ENCODE peak calls at places on chromosomes 16 and 17, in five cellular contexts. One of them, this sample, is unnamed. For H3K9me3, the result is how much of the 10 kb centered on the place peaks cover.

GRCh38 chr17:28949185-28950016 is 1.9 kb downstream of the PHF12 start:
- DNase-seq in upper lobe of right lung: peak
- DNase-seq in tibial artery: peak
- DNase-seq in CD4-positive, alpha-beta T cell: peak
- DNase-seq in upper lobe of left lung: peak
- DNase-seq in this sample: peak

GRCh38 chr17:80926601-80927250 is 64.9 kb upstream of the CHMP6 start:
- DNase-seq in upper lobe of right lung: peak
- DNase-seq in tibial artery: no peak
- DNase-seq in CD4-positive, alpha-beta T cell: no peak
- DNase-seq in upper lobe of left lung: no peak
- DNase-seq in this sample: no peak

GRCh38 chr17:41322903-41323895 is 7.7 kb upstream of the KRTAP17-1 start:
- DNase-seq in upper lobe of right lung: no peak
- DNase-seq in tibial artery: no peak
- DNase-seq in CD4-positive, alpha-beta T cell: no peak
- DNase-seq in upper lobe of left lung: no peak
- DNase-seq in this sample: no peak

GRCh38 chr16:79821911-79822310 is 221.4 kb upstream of the MAF start:
- DNase-seq in upper lobe of right lung: no peak
- DNase-seq in tibial artery: no peak
- DNase-seq in CD4-positive, alpha-beta T cell: no peak
- DNase-seq in upper lobe of left lung: no peak
- DNase-seq in this sample: no peak

GRCh38 chr17:57288034-57288752 is 31.9 kb downstream of the MSI2 start:
- DNase-seq in upper lobe of right lung: no peak
- DNase-seq in tibial artery: no peak
- DNase-seq in CD4-positive, alpha-beta T cell: no peak
- DNase-seq in upper lobe of left lung: no peak
- DNase-seq in this sample: no peak

GRCh38 chr17:54749157-54749556 is 151.5 kb upstream of the TOM1L1 start:
- DNase-seq in upper lobe of right lung: no peak
- DNase-seq in tibial artery: no peak
- DNase-seq in CD4-positive, alpha-beta T cell: no peak
- DNase-seq in upper lobe of left lung: no peak
- DNase-seq in this sample: no peak

GRCh38 chr17:39650121-39650579 is 13.2 kb downstream of the STARD3 start:
- DNase-seq in upper lobe of right lung: no peak
- DNase-seq in tibial artery: no peak
- DNase-seq in CD4-positive, alpha-beta T cell: no peak
- DNase-seq in upper lobe of left lung: no peak
- DNase-seq in this sample: no peak

GRCh38 chr17:78132086-78132676 is 1.6 kb downstream of the TMC8 start:
- DNase-seq in upper lobe of right lung: peak
- DNase-seq in tibial artery: no peak
- DNase-seq in CD4-positive, alpha-beta T cell: no peak
- DNase-seq in upper lobe of left lung: peak
- DNase-seq in this sample: peak

GRCh38 chr16:29876186-29876577 is 13.2 kb upstream of the CDIPT start:
- DNase-seq in upper lobe of right lung: no peak
- DNase-seq in tibial artery: no peak
- DNase-seq in CD4-positive, alpha-beta T cell: no peak
- DNase-seq in upper lobe of left lung: no peak
- DNase-seq in this sample: no peak

GRCh38 chr16:84716740-84717139 is 16.9 kb downstream of the USP10 start:
- DNase-seq in upper lobe of right lung: no peak
- DNase-seq in tibial artery: no peak
- DNase-seq in CD4-positive, alpha-beta T cell: no peak
- DNase-seq in upper lobe of left lung: no peak
- DNase-seq in this sample: no peak

GRCh38 chr17:39823407-39824054 is 40.6 kb downstream of the IKZF3 start:
- DNase-seq in upper lobe of right lung: no peak
- DNase-seq in tibial artery: no peak
- DNase-seq in CD4-positive, alpha-beta T cell: no peak
- DNase-seq in upper lobe of left lung: no peak
- DNase-seq in this sample: no peak

GRCh38 chr17:11880714-11881113 is 116.6 kb downstream of the ZNF18 start:
- DNase-seq in upper lobe of right lung: no peak
- DNase-seq in tibial artery: no peak
- DNase-seq in CD4-positive, alpha-beta T cell: no peak
- DNase-seq in upper lobe of left lung: no peak
- DNase-seq in this sample: no peak

GRCh38 chr16:50351116-50351515 is 17.7 kb downstream of the BRD7 start:
- DNase-seq in upper lobe of right lung: no peak
- DNase-seq in tibial artery: no peak
- DNase-seq in CD4-positive, alpha-beta T cell: no peak
- DNase-seq in upper lobe of left lung: no peak
- DNase-seq in this sample: no peak

GRCh38 chr17:81228834-81229665 is 6.3 kb upstream of the CEP131 start:
- DNase-seq in upper lobe of right lung: no peak
- DNase-seq in tibial artery: no peak
- DNase-seq in CD4-positive, alpha-beta T cell: no peak
- DNase-seq in upper lobe of left lung: peak
- DNase-seq in this sample: no peak

GRCh38 chr17:17606416-17607000 is 15.0 kb upstream of the PEMT start:
- DNase-seq in upper lobe of right lung: no peak
- DNase-seq in tibial artery: no peak
- DNase-seq in CD4-positive, alpha-beta T cell: no peak
- DNase-seq in upper lobe of left lung: no peak
- DNase-seq in this sample: no peak

GRCh38 chr17:82970818-82971610 is 108.4 kb upstream of the METRNL start:
- DNase-seq in upper lobe of right lung: peak
- DNase-seq in tibial artery: no peak
- DNase-seq in CD4-positive, alpha-beta T cell: no peak
- DNase-seq in upper lobe of left lung: peak
- DNase-seq in this sample: no peak

GRCh38 chr17:54626146-54626703 is 274.4 kb upstream of the TOM1L1 start:
- DNase-seq in upper lobe of right lung: no peak
- DNase-seq in tibial artery: no peak
- DNase-seq in CD4-positive, alpha-beta T cell: no peak
- DNase-seq in upper lobe of left lung: no peak
- DNase-seq in this sample: no peak

GRCh38 chr17:48615212-48615962 is at the start of gene HOXB8:
- DNase-seq in upper lobe of right lung: no peak
- DNase-seq in tibial artery: no peak
- DNase-seq in CD4-positive, alpha-beta T cell: no peak
- DNase-seq in upper lobe of left lung: no peak
- DNase-seq in this sample: no peak

GRCh38 chr17:66567234-66568170 is 265.1 kb downstream of the PRKCA start:
- DNase-seq in upper lobe of right lung: peak
- DNase-seq in tibial artery: peak
- DNase-seq in CD4-positive, alpha-beta T cell: peak
- DNase-seq in upper lobe of left lung: no peak
- DNase-seq in this sample: peak

GRCh38 chr16:87541882-87542234 is 49.0 kb upstream of the ZCCHC14 start:
- DNase-seq in upper lobe of right lung: no peak
- DNase-seq in tibial artery: peak
- DNase-seq in CD4-positive, alpha-beta T cell: no peak
- DNase-seq in upper lobe of left lung: no peak
- DNase-seq in this sample: no peak

GRCh38 chr16:79169239-79169638 is 431.3 kb downstream of the MAF start:
- DNase-seq in upper lobe of right lung: no peak
- DNase-seq in tibial artery: no peak
- DNase-seq in CD4-positive, alpha-beta T cell: no peak
- DNase-seq in upper lobe of left lung: no peak
- DNase-seq in this sample: no peak

GRCh38 chr17:16473286-16474011 is 18.5 kb downstream of the LRRC75A start:
- DNase-seq in upper lobe of right lung: no peak
- DNase-seq in tibial artery: no peak
- DNase-seq in CD4-positive, alpha-beta T cell: no peak
- DNase-seq in upper lobe of left lung: peak
- DNase-seq in this sample: no peak

GRCh38 chr17:78359216-78359935 is 501 bp downstream of the SOCS3 start:
- DNase-seq in upper lobe of right lung: no peak
- DNase-seq in tibial artery: no peak
- DNase-seq in CD4-positive, alpha-beta T cell: peak
- DNase-seq in upper lobe of left lung: peak
- DNase-seq in this sample: no peak

GRCh38 chr17:8237175-8237574 is 10.7 kb downstream of the CTC1 start:
- DNase-seq in upper lobe of right lung: no peak
- DNase-seq in tibial artery: no peak
- DNase-seq in CD4-positive, alpha-beta T cell: no peak
- DNase-seq in upper lobe of left lung: no peak
- DNase-seq in this sample: no peak

GRCh38 chr17:39244016-39244599 is 18.4 kb upstream of the STAC2 start:
- DNase-seq in upper lobe of right lung: no peak
- DNase-seq in tibial artery: no peak
- DNase-seq in CD4-positive, alpha-beta T cell: no peak
- DNase-seq in upper lobe of left lung: no peak
- DNase-seq in this sample: no peak

GRCh38 chr17:38864636-38865398 is 5.0 kb upstream of the LASP1 start:
- DNase-seq in upper lobe of right lung: no peak
- DNase-seq in tibial artery: no peak
- DNase-seq in CD4-positive, alpha-beta T cell: no peak
- DNase-seq in upper lobe of left lung: no peak
- DNase-seq in this sample: no peak

GRCh38 chr16:19888834-19889233 is 4.2 kb upstream of the GPRC5B start:
- DNase-seq in upper lobe of right lung: no peak
- DNase-seq in tibial artery: no peak
- DNase-seq in CD4-positive, alpha-beta T cell: no peak
- DNase-seq in upper lobe of left lung: no peak
- DNase-seq in this sample: no peak

GRCh38 chr17:39757931-39758873 is 20.5 kb downstream of the GRB7 start:
- DNase-seq in upper lobe of right lung: no peak
- DNase-seq in tibial artery: no peak
- DNase-seq in CD4-positive, alpha-beta T cell: no peak
- DNase-seq in upper lobe of left lung: no peak
- DNase-seq in this sample: no peak

GRCh38 chr17:39863918-39864746 is at the start of gene IKZF3:
- DNase-seq in upper lobe of right lung: peak
- DNase-seq in tibial artery: no peak
- DNase-seq in CD4-positive, alpha-beta T cell: peak
- DNase-seq in upper lobe of left lung: peak
- DNase-seq in this sample: peak

GRCh38 chr17:66814570-66814969 is 20.3 kb upstream of the CACNG5 start:
- DNase-seq in upper lobe of right lung: no peak
- DNase-seq in tibial artery: no peak
- DNase-seq in CD4-positive, alpha-beta T cell: no peak
- DNase-seq in upper lobe of left lung: no peak
- DNase-seq in this sample: no peak

GRCh38 chr16:50271148-50272041 is 5.0 kb downstream of the ADCY7 start:
- DNase-seq in upper lobe of right lung: no peak
- DNase-seq in tibial artery: no peak
- DNase-seq in CD4-positive, alpha-beta T cell: no peak
- DNase-seq in upper lobe of left lung: no peak
- DNase-seq in this sample: no peak

GRCh38 chr16:81515281-81515680 is 70.7 kb downstream of the CMIP start:
- DNase-seq in upper lobe of right lung: no peak
- DNase-seq in tibial artery: no peak
- DNase-seq in CD4-positive, alpha-beta T cell: no peak
- DNase-seq in upper lobe of left lung: no peak
- DNase-seq in this sample: no peak

GRCh38 chr17:72968798-72969197 is 123.7 kb downstream of the SLC39A11 start:
- DNase-seq in upper lobe of right lung: no peak
- DNase-seq in tibial artery: no peak
- DNase-seq in CD4-positive, alpha-beta T cell: no peak
- DNase-seq in upper lobe of left lung: no peak
- DNase-seq in this sample: no peak

GRCh38 chr17:5019475-5019956 is 15.7 kb downstream of the SLC52A1 start:
- DNase-seq in upper lobe of right lung: no peak
- DNase-seq in tibial artery: no peak
- DNase-seq in CD4-positive, alpha-beta T cell: no peak
- DNase-seq in upper lobe of left lung: no peak
- DNase-seq in this sample: no peak

DNA sequence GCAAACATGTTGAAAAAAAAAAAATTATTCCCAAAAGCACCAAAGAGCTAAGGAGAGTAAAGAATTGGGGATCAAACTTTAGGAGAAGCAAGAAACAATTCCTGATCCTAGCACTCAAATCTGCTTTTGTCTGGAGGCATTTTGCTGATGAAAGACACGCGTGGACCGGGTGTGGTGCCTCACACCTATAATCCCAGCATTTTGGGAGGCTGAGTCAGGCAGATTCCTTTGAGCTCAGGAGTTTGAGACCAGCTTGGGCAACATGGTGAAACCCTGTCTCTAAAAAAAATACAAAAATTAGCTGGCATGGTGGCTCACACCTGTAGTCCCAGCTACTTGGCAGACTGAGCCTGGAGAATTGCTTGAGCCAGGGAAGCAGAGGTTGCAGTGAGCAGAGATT is 35.4 kb downstream of the ZFP90 start:
- DNase-seq in upper lobe of right lung: no peak
- DNase-seq in tibial artery: no peak
- DNase-seq in CD4-positive, alpha-beta T cell: no peak
- DNase-seq in upper lobe of left lung: no peak
- DNase-seq in this sample: no peak
- H3K9me3 ChIP-seq in upper lobe of right lung: half or more
- H3K9me3 ChIP-seq in tibial artery: half or more
- H3K9me3 ChIP-seq in CD4-positive, alpha-beta T cell: half or more
- H3K9me3 ChIP-seq in upper lobe of left lung: half or more
- H3K9me3 ChIP-seq in this sample: under half

GRCh38 chr16:60582528-60582927 is 1453.7 kb downstream of the CDH8 start:
- DNase-seq in upper lobe of right lung: no peak
- DNase-seq in tibial artery: no peak
- DNase-seq in CD4-positive, alpha-beta T cell: no peak
- DNase-seq in upper lobe of left lung: no peak
- DNase-seq in this sample: no peak
- H3K9me3 ChIP-seq in upper lobe of right lung: under half
- H3K9me3 ChIP-seq in tibial artery: under half
- H3K9me3 ChIP-seq in CD4-positive, alpha-beta T cell: under half
- H3K9me3 ChIP-seq in upper lobe of left lung: under half
- H3K9me3 ChIP-seq in this sample: under half

DNA sequence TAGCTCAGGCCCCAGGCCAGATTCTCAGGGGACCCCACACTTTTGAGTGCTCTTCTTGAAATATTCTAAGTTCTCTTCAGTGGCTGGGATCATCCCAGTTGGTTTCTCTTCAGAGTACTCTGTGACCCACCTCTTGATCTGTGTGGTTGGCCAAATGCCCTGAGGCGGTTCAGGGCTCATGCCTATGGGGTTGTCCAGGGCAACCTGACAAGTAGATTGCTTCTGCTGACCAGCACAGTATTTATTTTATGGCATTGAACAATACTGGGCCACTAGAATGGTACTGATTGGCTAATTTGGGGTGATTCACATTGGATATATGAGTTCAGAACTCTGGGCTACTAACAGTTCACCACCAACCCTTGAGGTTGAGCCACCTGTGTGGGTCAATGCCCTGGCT is 7.4 kb upstream of the GOSR2 start:
- DNase-seq in upper lobe of right lung: no peak
- DNase-seq in tibial artery: no peak
- DNase-seq in CD4-positive, alpha-beta T cell: no peak
- DNase-seq in upper lobe of left lung: no peak
- DNase-seq in this sample: no peak
- H3K9me3 ChIP-seq in upper lobe of right lung: under half
- H3K9me3 ChIP-seq in tibial artery: under half
- H3K9me3 ChIP-seq in CD4-positive, alpha-beta T cell: under half
- H3K9me3 ChIP-seq in upper lobe of left lung: under half
- H3K9me3 ChIP-seq in this sample: under half

DNA sequence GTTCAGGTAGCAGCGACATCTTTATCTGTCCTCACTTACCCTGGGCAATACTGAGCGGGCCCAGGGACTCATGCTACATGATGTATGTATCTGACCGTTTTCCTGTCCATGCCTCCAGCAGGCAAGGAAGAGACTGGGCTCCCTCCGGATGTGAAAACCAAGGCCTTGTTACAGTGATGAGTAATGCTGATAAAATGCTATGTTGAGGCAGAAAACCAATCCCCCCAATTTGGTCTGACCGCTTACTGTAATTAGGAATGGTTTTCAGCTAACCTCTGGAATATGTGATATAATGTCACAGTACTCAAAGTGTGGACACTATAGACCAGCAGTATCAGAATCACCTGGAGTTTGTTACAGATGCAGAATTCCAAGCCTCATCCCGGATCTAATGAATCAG is 589.9 kb downstream of the HS3ST4 start:
- DNase-seq in upper lobe of right lung: no peak
- DNase-seq in tibial artery: no peak
- DNase-seq in CD4-positive, alpha-beta T cell: no peak
- DNase-seq in upper lobe of left lung: no peak
- DNase-seq in this sample: no peak
- H3K9me3 ChIP-seq in upper lobe of right lung: under half
- H3K9me3 ChIP-seq in tibial artery: under half
- H3K9me3 ChIP-seq in CD4-positive, alpha-beta T cell: under half
- H3K9me3 ChIP-seq in upper lobe of left lung: under half
- H3K9me3 ChIP-seq in this sample: under half

This sample was measured in T-helper 17 cell.